ENCODE peak calls at places on chromosomes 11 and 22, in ten cellular contexts. One of them, this sample, is unnamed.

GRCh38 chr11:35056391-35057093 is 82.4 kb upstream of the CD44 start:
- DNase-seq in activated gamma-delta T cell treated with Interleukin-2 at 50 U/mL for 16 hours: no peak
- DNase-seq in brain microvascular endothelial cell: no peak
- DNase-seq in hippocampal formation: no peak
- DNase-seq in transverse colon: no peak
- DNase-seq in SW 1271: no peak
- DNase-seq in CD4-positive, alpha-beta T cell: no peak
- DNase-seq in activated CD4-positive, alpha-beta T cell treated with anti-CD3 and anti-CD28 coated beads for 24 hours: no peak
- DNase-seq in WTC11: no peak
- DNase-seq in GM12892: no peak
- DNase-seq in this sample: no peak

GRCh38 chr22:24564376-24565058 is 8.7 kb downstream of the SNRPD3 start:
- DNase-seq in WTC11: no peak
- DNase-seq in CD4-positive, alpha-beta T cell: no peak
- DNase-seq in GM12892: no peak
- DNase-seq in brain microvascular endothelial cell: no peak
- DNase-seq in activated CD4-positive, alpha-beta T cell treated with anti-CD3 and anti-CD28 coated beads for 24 hours: no peak
- DNase-seq in SW 1271: no peak
- DNase-seq in hippocampal formation: no peak
- DNase-seq in activated gamma-delta T cell treated with Interleukin-2 at 50 U/mL for 16 hours: no peak
- DNase-seq in transverse colon: no peak
- DNase-seq in this sample: peak

GRCh38 chr22:17063372-17064106 is 21.3 kb upstream of the IL17RA start:
- DNase-seq in SW 1271: no peak
- DNase-seq in WTC11: no peak
- DNase-seq in hippocampal formation: no peak
- DNase-seq in activated CD4-positive, alpha-beta T cell treated with anti-CD3 and anti-CD28 coated beads for 24 hours: no peak
- DNase-seq in transverse colon: no peak
- DNase-seq in activated gamma-delta T cell treated with Interleukin-2 at 50 U/mL for 16 hours: no peak
- DNase-seq in GM12892: no peak
- DNase-seq in CD4-positive, alpha-beta T cell: no peak
- DNase-seq in brain microvascular endothelial cell: no peak
- DNase-seq in this sample: no peak

GRCh38 chr22:46090051-46090591 is 60.2 kb upstream of the PPARA start:
- DNase-seq in CD4-positive, alpha-beta T cell: no peak
- DNase-seq in GM12892: no peak
- DNase-seq in transverse colon: peak
- DNase-seq in activated CD4-positive, alpha-beta T cell treated with anti-CD3 and anti-CD28 coated beads for 24 hours: no peak
- DNase-seq in activated gamma-delta T cell treated with Interleukin-2 at 50 U/mL for 16 hours: no peak
- DNase-seq in brain microvascular endothelial cell: no peak
- DNase-seq in WTC11: no peak
- DNase-seq in hippocampal formation: no peak
- DNase-seq in SW 1271: no peak
- DNase-seq in this sample: no peak

GRCh38 chr11:65591939-65592814 is 3.4 kb downstream of the KCNK7 start:
- DNase-seq in hippocampal formation: no peak
- DNase-seq in GM12892: no peak
- DNase-seq in brain microvascular endothelial cell: no peak
- DNase-seq in CD4-positive, alpha-beta T cell: no peak
- DNase-seq in WTC11: peak
- DNase-seq in transverse colon: peak
- DNase-seq in activated gamma-delta T cell treated with Interleukin-2 at 50 U/mL for 16 hours: no peak
- DNase-seq in SW 1271: no peak
- DNase-seq in activated CD4-positive, alpha-beta T cell treated with anti-CD3 and anti-CD28 coated beads for 24 hours: no peak
- DNase-seq in this sample: no peak

GRCh38 chr11:44727373-44728084 is 767 bp downstream of the TSPAN18 start:
- DNase-seq in brain microvascular endothelial cell: peak
- DNase-seq in GM12892: peak
- DNase-seq in SW 1271: no peak
- DNase-seq in transverse colon: peak
- DNase-seq in activated gamma-delta T cell treated with Interleukin-2 at 50 U/mL for 16 hours: peak
- DNase-seq in WTC11: peak
- DNase-seq in hippocampal formation: peak
- DNase-seq in activated CD4-positive, alpha-beta T cell treated with anti-CD3 and anti-CD28 coated beads for 24 hours: peak
- DNase-seq in CD4-positive, alpha-beta T cell: peak
- DNase-seq in this sample: no peak

GRCh38 chr11:119578466-119579220 is 150.4 kb downstream of the NECTIN1 start:
- DNase-seq in hippocampal formation: no peak
- DNase-seq in activated gamma-delta T cell treated with Interleukin-2 at 50 U/mL for 16 hours: no peak
- DNase-seq in activated CD4-positive, alpha-beta T cell treated with anti-CD3 and anti-CD28 coated beads for 24 hours: no peak
- DNase-seq in CD4-positive, alpha-beta T cell: no peak
- DNase-seq in transverse colon: no peak
- DNase-seq in SW 1271: no peak
- DNase-seq in GM12892: no peak
- DNase-seq in WTC11: no peak
- DNase-seq in brain microvascular endothelial cell: no peak
- DNase-seq in this sample: no peak

GRCh38 chr22:43829904-43830851 is 18.1 kb upstream of the EFCAB6 start:
- DNase-seq in SW 1271: no peak
- DNase-seq in transverse colon: no peak
- DNase-seq in CD4-positive, alpha-beta T cell: no peak
- DNase-seq in GM12892: no peak
- DNase-seq in activated gamma-delta T cell treated with Interleukin-2 at 50 U/mL for 16 hours: no peak
- DNase-seq in brain microvascular endothelial cell: no peak
- DNase-seq in hippocampal formation: no peak
- DNase-seq in WTC11: no peak
- DNase-seq in activated CD4-positive, alpha-beta T cell treated with anti-CD3 and anti-CD28 coated beads for 24 hours: no peak
- DNase-seq in this sample: peak

GRCh38 chr11:41245184-41245583 is 214.3 kb downstream of the LRRC4C start:
- DNase-seq in hippocampal formation: no peak
- DNase-seq in SW 1271: no peak
- DNase-seq in WTC11: no peak
- DNase-seq in activated gamma-delta T cell treated with Interleukin-2 at 50 U/mL for 16 hours: no peak
- DNase-seq in brain microvascular endothelial cell: no peak
- DNase-seq in activated CD4-positive, alpha-beta T cell treated with anti-CD3 and anti-CD28 coated beads for 24 hours: no peak
- DNase-seq in GM12892: no peak
- DNase-seq in CD4-positive, alpha-beta T cell: no peak
- DNase-seq in transverse colon: no peak
- DNase-seq in this sample: no peak

GRCh38 chr11:3193373-3194015 is 25.1 kb downstream of the MRGPRG start:
- DNase-seq in activated gamma-delta T cell treated with Interleukin-2 at 50 U/mL for 16 hours: no peak
- DNase-seq in SW 1271: no peak
- DNase-seq in hippocampal formation: no peak
- DNase-seq in activated CD4-positive, alpha-beta T cell treated with anti-CD3 and anti-CD28 coated beads for 24 hours: no peak
- DNase-seq in GM12892: no peak
- DNase-seq in CD4-positive, alpha-beta T cell: no peak
- DNase-seq in transverse colon: peak
- DNase-seq in WTC11: no peak
- DNase-seq in brain microvascular endothelial cell: no peak
- DNase-seq in this sample: no peak

GRCh38 chr11:15153231-15153630 is 38.5 kb downstream of the INSC start:
- DNase-seq in GM12892: no peak
- DNase-seq in activated CD4-positive, alpha-beta T cell treated with anti-CD3 and anti-CD28 coated beads for 24 hours: no peak
- DNase-seq in SW 1271: no peak
- DNase-seq in activated gamma-delta T cell treated with Interleukin-2 at 50 U/mL for 16 hours: no peak
- DNase-seq in CD4-positive, alpha-beta T cell: no peak
- DNase-seq in transverse colon: no peak
- DNase-seq in hippocampal formation: no peak
- DNase-seq in brain microvascular endothelial cell: no peak
- DNase-seq in WTC11: no peak
- DNase-seq in this sample: no peak

GRCh38 chr11:80315263-80315662 is 874.4 kb upstream of the TENM4 start:
- DNase-seq in transverse colon: no peak
- DNase-seq in WTC11: no peak
- DNase-seq in brain microvascular endothelial cell: no peak
- DNase-seq in SW 1271: no peak
- DNase-seq in hippocampal formation: no peak
- DNase-seq in GM12892: no peak
- DNase-seq in activated CD4-positive, alpha-beta T cell treated with anti-CD3 and anti-CD28 coated beads for 24 hours: no peak
- DNase-seq in CD4-positive, alpha-beta T cell: no peak
- DNase-seq in activated gamma-delta T cell treated with Interleukin-2 at 50 U/mL for 16 hours: no peak
- DNase-seq in this sample: no peak